ENCODE peak calls at places on chromosomes 7 and 10, in six cellular contexts. B is ovary, F is tibial nerve, D is tibial artery, S is esophagus squamous epithelium, J is A549. K is an unnamed sample.

GRCh38 chr7:73706122-73707044 is 13.1 kb downstream of the STX1A start:
- DNase-seq in F (no peak), J (peak), B (no peak), D (no peak), S (no peak), K (no peak)

GRCh38 chr7:1649751-1650326 is 20.2 kb upstream of the ELFN1 start:
- DNase-seq in S (no peak), F (no peak), J (no peak), D (no peak), B (no peak), K (no peak)

GRCh38 chr7:147535619-147536200 is 1054.9 kb upstream of the C7orf33 start:
- DNase-seq in J (no peak), B (no peak), D (no peak), F (no peak), S (no peak), K (no peak)

GRCh38 chr7:100908512-100908911 is 12.8 kb upstream of the ACHE start:
- DNase-seq in S (no peak), J (no peak), B (no peak), F (no peak), D (no peak), K (no peak)

GRCh38 chr7:45564485-45564884 is 9.7 kb upstream of the ADCY1 start:
- DNase-seq in F (no peak), D (no peak), J (no peak), B (no peak), S (no peak), K (no peak)

GRCh38 chr7:11714676-11715075 is 117.3 kb downstream of the THSD7A start:
- DNase-seq in J (no peak), D (no peak), B (no peak), F (no peak), S (no peak), K (no peak)

GRCh38 chr7:35757574-35757973 is 43.3 kb upstream of the SEPTIN7 start:
- DNase-seq in J (no peak), D (no peak), B (no peak), F (no peak), S (no peak), K (no peak)

GRCh38 chr10:66827353-66827752 is 98.5 kb upstream of the LRRTM3 start:
- DNase-seq in J (no peak), S (no peak), B (no peak), F (no peak), D (no peak), K (no peak)

GRCh38 chr10:11035318-11035920 is 17.7 kb downstream of the CELF2 start:
- DNase-seq in D (no peak), J (no peak), B (no peak), S (no peak), F (no peak), K (no peak)

GRCh38 chr10:98429320-98430072 is 14.5 kb upstream of the PYROXD2 start:
- DNase-seq in D (no peak), F (no peak), J (no peak), S (no peak), B (no peak), K (no peak)

GRCh38 chr10:30534465-30535144 is 94.9 kb downstream of the LYZL2 start:
- DNase-seq in B (peak), D (peak), J (peak), S (no peak), F (peak), K (peak)

GRCh38 chr10:132444877-132445351 is 47.9 kb downstream of the PWWP2B start:
- DNase-seq in D (no peak), J (peak), F (no peak), B (no peak), S (no peak), K (no peak)
- H3K4me3 ChIP-seq in D (no peak), J (peak), F (no peak), B (no peak), S (no peak), K (no peak)

GRCh38 chr7:148704189-148704588 is 5.5 kb downstream of the CUL1 start:
- DNase-seq in B (no peak), S (no peak), D (no peak), J (no peak), F (no peak), K (no peak)

GRCh38 chr7:148701414-148701813 is 2.7 kb downstream of the CUL1 start:
- DNase-seq in B (no peak), J (peak), F (no peak), S (no peak), D (no peak), K (no peak)

GRCh38 chr7:148704966-148705365 is 6.3 kb downstream of the CUL1 start:
- DNase-seq in S (no peak), J (no peak), F (no peak), D (no peak), B (no peak), K (no peak)

GRCh38 chr7:148700693-148701092 is 2.0 kb downstream of the CUL1 start:
- DNase-seq in S (no peak), B (no peak), J (peak), D (no peak), F (no peak), K (no peak)

GRCh38 chr7:148702876-148703670 is 4.4 kb downstream of the CUL1 start:
- DNase-seq in J (no peak), F (no peak), D (no peak), S (no peak), B (no peak), K (no peak)
- TF ChIP-seq CTCF in J (no peak), F (no peak), D (no peak), S (no peak), B (no peak), K (no peak)

GRCh38 chr7:95250591-95250990 is 73.7 kb downstream of the PON1 start:
- DNase-seq in J (no peak), F (no peak), D (no peak), B (no peak), S (no peak), K (no peak)

GRCh38 chr7:95251966-95252365 is 72.4 kb downstream of the PON1 start:
- DNase-seq in F (no peak), S (no peak), B (no peak), J (no peak), D (no peak), K (no peak)

GRCh38 chr7:95244616-95245015 is 79.7 kb downstream of the PON1 start:
- DNase-seq in J (no peak), S (no peak), F (no peak), B (no peak), D (no peak), K (no peak)

GRCh38 chr7:95245828-95246227 is 78.5 kb downstream of the PON1 start:
- DNase-seq in F (no peak), B (no peak), D (no peak), S (no peak), J (no peak), K (no peak)

DNA sequence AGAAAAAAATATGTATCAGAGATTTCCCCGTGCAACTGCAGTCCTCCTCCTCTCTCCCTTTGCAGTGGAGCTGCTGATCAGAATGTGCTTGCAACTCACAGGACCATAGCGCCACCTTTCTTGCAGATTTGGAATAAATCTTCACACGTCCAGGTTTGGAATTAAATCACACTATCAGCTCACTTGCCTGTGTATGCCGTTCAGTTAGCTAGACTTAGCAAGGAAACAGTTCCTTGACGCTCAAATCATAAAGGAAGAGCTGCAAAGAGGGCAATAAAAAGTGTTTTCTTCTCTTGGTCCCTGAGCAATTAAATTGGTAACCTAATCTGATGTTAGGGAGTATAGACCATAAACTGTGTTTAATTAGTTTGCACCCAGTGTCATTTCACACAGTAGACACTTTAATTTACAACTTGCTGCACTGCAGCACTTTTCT is 77.4 kb downstream of the PON1 start:
- DNase-seq in D (no peak), J (peak), S (no peak), F (no peak), B (no peak), K (peak)
- H3K4me3 ChIP-seq in D (no peak), J (no peak), S (no peak), F (peak), B (no peak), K (no peak)

GRCh38 chr7:88347098-88347497 is 40.4 kb upstream of the STEAP4 start:
- DNase-seq in B (no peak), D (no peak), J (no peak), F (no peak), S (no peak), K (no peak)

GRCh38 chr7:88346357-88346756 is 39.7 kb upstream of the STEAP4 start:
- DNase-seq in D (no peak), S (no peak), F (no peak), J (no peak), B (no peak), K (no peak)

GRCh38 chr7:88350118-88350517 is 43.4 kb upstream of the STEAP4 start:
- DNase-seq in D (no peak), J (no peak), F (no peak), S (no peak), B (no peak), K (no peak)

GRCh38 chr7:88344271-88344670 is 37.6 kb upstream of the STEAP4 start:
- DNase-seq in B (no peak), F (no peak), J (no peak), S (no peak), D (no peak), K (no peak)

GRCh38 chr7:88344956-88345832 is 38.5 kb upstream of the STEAP4 start:
- DNase-seq in F (no peak), S (no peak), D (no peak), B (peak), J (peak), K (no peak)
- TF ChIP-seq CTCF in F (peak), S (no peak), D (peak), B (no peak), J (peak), K (peak)

GRCh38 chr10:5618829-5619228 is 47.6 kb downstream of the ASB13 start:
- DNase-seq in D (peak), F (peak), J (no peak), S (no peak), B (peak), K (no peak)

GRCh38 chr10:5620966-5621365 is 45.4 kb downstream of the ASB13 start:
- DNase-seq in J (no peak), S (no peak), F (no peak), D (peak), B (peak), K (no peak)

GRCh38 chr10:5619366-5620211 is 46.8 kb downstream of the ASB13 start:
- DNase-seq in D (peak), F (peak), J (no peak), S (no peak), B (no peak), K (no peak)

GRCh38 chr10:5622186-5622585 is 44.2 kb downstream of the ASB13 start:
- DNase-seq in F (no peak), S (no peak), J (no peak), D (no peak), B (no peak), K (no peak)

DNA sequence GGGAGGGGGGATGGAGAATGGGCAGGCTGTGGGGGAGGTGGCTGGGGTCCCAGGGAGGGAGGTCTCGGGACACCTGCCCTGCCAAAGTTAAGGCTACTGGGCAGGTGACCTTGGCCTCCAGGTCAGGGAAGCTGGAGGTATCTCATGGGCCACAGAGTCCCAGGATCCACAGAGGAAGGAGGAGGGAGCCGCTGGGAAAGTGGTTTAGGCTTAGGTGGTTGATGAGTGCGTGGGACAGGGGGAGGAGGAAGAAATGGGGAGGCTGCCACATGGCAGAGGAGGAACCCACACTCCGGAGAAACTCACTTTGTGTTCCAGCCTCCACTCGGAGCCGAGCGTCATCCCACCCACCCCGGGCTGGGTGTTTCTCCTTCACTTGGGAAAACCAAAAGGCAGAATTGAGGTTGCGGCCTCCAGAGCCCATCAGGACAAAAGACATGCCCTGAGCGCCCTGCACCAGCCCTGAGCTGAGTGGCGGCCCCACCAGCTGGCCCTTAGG is 46.1 kb downstream of the ASB13 start:
- DNase-seq in F (no peak), B (peak), S (no peak), D (peak), J (no peak), K (no peak)
- H3K4me3 ChIP-seq in F (no peak), B (no peak), S (no peak), D (no peak), J (no peak), K (no peak)

DNA sequence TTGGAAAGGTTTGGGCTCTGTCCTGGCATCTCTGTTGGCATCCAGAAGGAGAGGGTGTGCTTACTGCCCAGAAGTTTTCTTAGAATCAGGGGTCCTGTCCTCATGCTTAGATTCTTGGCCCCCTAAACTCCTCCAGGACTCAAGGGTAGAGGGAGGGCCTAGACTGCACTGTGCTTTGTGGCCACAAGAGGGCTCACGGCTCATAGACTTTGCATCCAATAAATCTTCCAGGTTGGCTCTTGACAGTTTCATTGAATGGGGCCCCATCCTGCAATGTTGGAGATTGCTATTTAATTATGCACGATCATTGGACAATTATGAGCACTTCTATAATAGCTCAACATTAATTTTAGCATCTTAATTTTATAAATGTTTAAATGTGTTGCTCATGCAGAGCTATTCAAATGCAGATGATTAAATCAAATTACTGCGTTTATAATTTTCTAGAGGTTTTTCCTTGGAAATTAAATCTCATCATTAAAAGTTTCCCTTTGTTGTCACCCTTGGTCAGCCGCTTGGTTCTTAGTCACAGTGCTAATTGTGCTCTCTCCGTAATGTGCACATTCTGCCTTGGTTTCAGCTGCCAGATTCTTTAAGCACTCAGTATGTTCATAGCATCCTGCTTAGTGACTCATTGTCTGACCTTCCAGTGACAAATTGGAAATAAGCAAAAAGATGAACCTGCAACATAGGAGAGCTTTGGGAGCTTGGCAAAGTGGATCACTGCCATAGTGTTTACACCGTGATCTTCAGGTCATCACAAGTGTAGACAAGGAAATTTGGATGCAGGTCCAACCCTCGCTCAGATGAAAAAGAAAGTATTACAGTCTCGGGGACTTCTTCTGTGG is 33.5 kb upstream of the PLPP4 start:
- DNase-seq in S (no peak), B (no peak), F (no peak), D (no peak), J (peak), K (no peak)
- TF ChIP-seq CTCF in S (peak), B (no peak), F (peak), D (peak), J (peak), K (peak)